ENCODE peak calls at places on chromosome 3, in six cellular contexts. R is retina; S is CD4-positive, CD25-positive, alpha-beta regulatory T cell; V is NCI-H460; B is NCI-H1694 treated with DMSO at 0.1 percent for 48 hours; H is renal cortical epithelial cell. Y is an unnamed sample.

GRCh38 chr3:7959094-7959493 is 542.5 kb upstream of the LMCD1 start:
- DNase-seq in R (no peak), S (no peak), V (no peak), B (no peak), H (no peak), Y (no peak)

GRCh38 chr3:70856414-70857162 is 544.1 kb upstream of the MDFIC2 start:
- DNase-seq in R (no peak), S (peak), V (no peak), B (no peak), H (peak), Y (no peak)

GRCh38 chr3:106345353-106346027 is 476.7 kb upstream of the CBLB start:
- DNase-seq in R (no peak), S (no peak), V (peak), B (no peak), H (peak), Y (no peak)

GRCh38 chr3:79211588-79212359 is 556.0 kb downstream of the ROBO1 start:
- DNase-seq in R (no peak), S (no peak), V (no peak), B (no peak), H (no peak), Y (no peak)

GRCh38 chr3:114480442-114480841 is 186.6 kb downstream of the TIGIT start:
- DNase-seq in R (no peak), S (no peak), V (no peak), B (no peak), H (no peak), Y (no peak)

GRCh38 chr3:122825460-122825859 is 30.6 kb downstream of the SLC49A4 start:
- DNase-seq in R (no peak), S (no peak), V (no peak), B (no peak), H (no peak), Y (no peak)

GRCh38 chr3:152113413-152113812 is 155.3 kb upstream of the MBNL1 start:
- DNase-seq in R (no peak), S (no peak), V (no peak), B (no peak), H (no peak), Y (no peak)

GRCh38 chr3:125055165-125055912 is 458 bp downstream of the HEG1 start:
- DNase-seq in R (peak), S (no peak), V (no peak), B (no peak), H (no peak), Y (no peak)

Y was measured in H1.